ENCODE peak calls at places on chromosomes 1 and 21, in five cellular contexts. One of them, this sample, is unnamed.

GRCh38 chr1:78483903-78484302 is 6.9 kb upstream of the PTGFR start:
- DNase-seq in lower lobe of right lung: no peak
- DNase-seq in AG04450: no peak
- DNase-seq in endothelial cell: no peak
- DNase-seq in NCI-H1436: no peak
- DNase-seq in this sample: no peak

GRCh38 chr1:2540816-2541492 is 10.9 kb upstream of the HES5 start:
- DNase-seq in lower lobe of right lung: no peak
- DNase-seq in AG04450: no peak
- DNase-seq in endothelial cell: no peak
- DNase-seq in NCI-H1436: no peak
- DNase-seq in this sample: no peak

GRCh38 chr1:100440075-100440809 is 87.9 kb downstream of the CDC14A start:
- DNase-seq in lower lobe of right lung: no peak
- DNase-seq in AG04450: no peak
- DNase-seq in endothelial cell: no peak
- DNase-seq in NCI-H1436: no peak
- DNase-seq in this sample: no peak

GRCh38 chr1:222521299-222522104 is 26.4 kb downstream of the HHIPL2 start:
- DNase-seq in lower lobe of right lung: no peak
- DNase-seq in AG04450: no peak
- DNase-seq in endothelial cell: no peak
- DNase-seq in NCI-H1436: no peak
- DNase-seq in this sample: no peak

GRCh38 chr1:200880212-200880611 is 7.4 kb downstream of the GPR25 start:
- DNase-seq in lower lobe of right lung: no peak
- DNase-seq in AG04450: no peak
- DNase-seq in endothelial cell: no peak
- DNase-seq in NCI-H1436: no peak
- DNase-seq in this sample: no peak

GRCh38 chr1:231192620-231193163 is 30.8 kb downstream of the TRIM67 start:
- DNase-seq in lower lobe of right lung: peak; percentile 67
- DNase-seq in AG04450: no peak
- DNase-seq in endothelial cell: no peak
- DNase-seq in NCI-H1436: no peak
- DNase-seq in this sample: peak; percentile 70

GRCh38 chr1:183764981-183765380 is 39.9 kb upstream of the RGL1 start:
- DNase-seq in lower lobe of right lung: no peak
- DNase-seq in AG04450: no peak
- DNase-seq in endothelial cell: no peak
- DNase-seq in NCI-H1436: no peak
- DNase-seq in this sample: no peak

GRCh38 chr1:184186167-184186566 is 134.6 kb downstream of the TSEN15 start:
- DNase-seq in lower lobe of right lung: no peak
- DNase-seq in AG04450: no peak
- DNase-seq in endothelial cell: no peak
- DNase-seq in NCI-H1436: no peak
- DNase-seq in this sample: no peak

GRCh38 chr1:78126506-78126905 is 80.7 kb downstream of the GIPC2 start:
- DNase-seq in lower lobe of right lung: no peak
- DNase-seq in AG04450: no peak
- DNase-seq in endothelial cell: no peak
- DNase-seq in NCI-H1436: no peak
- DNase-seq in this sample: no peak

GRCh38 chr1:17920881-17921635 is 165.9 kb downstream of the ACTL8 start:
- DNase-seq in lower lobe of right lung: no peak
- DNase-seq in AG04450: no peak
- DNase-seq in endothelial cell: no peak
- DNase-seq in NCI-H1436: no peak
- DNase-seq in this sample: no peak

GRCh38 chr1:156153362-156153761 is at the start of gene SEMA4A:
- DNase-seq in lower lobe of right lung: peak; percentile 74
- DNase-seq in AG04450: no peak
- DNase-seq in endothelial cell: no peak
- DNase-seq in NCI-H1436: no peak
- DNase-seq in this sample: no peak

GRCh38 chr1:215357901-215358300 is 209.2 kb upstream of the KCTD3 start:
- DNase-seq in lower lobe of right lung: no peak
- DNase-seq in AG04450: no peak
- DNase-seq in endothelial cell: no peak
- DNase-seq in NCI-H1436: no peak
- DNase-seq in this sample: no peak

GRCh38 chr1:93919780-93920179 is 10.6 kb upstream of the GCLM start:
- DNase-seq in lower lobe of right lung: no peak
- DNase-seq in AG04450: no peak
- DNase-seq in endothelial cell: no peak
- DNase-seq in NCI-H1436: no peak
- DNase-seq in this sample: peak; percentile 8

GRCh38 chr1:228496084-228496483 is 8.9 kb downstream of the RNF187 start:
- DNase-seq in lower lobe of right lung: no peak
- DNase-seq in AG04450: no peak
- DNase-seq in endothelial cell: no peak
- DNase-seq in NCI-H1436: no peak
- DNase-seq in this sample: no peak

GRCh38 chr1:182698977-182699672 is 14.7 kb upstream of the RGS8 start:
- DNase-seq in lower lobe of right lung: no peak
- DNase-seq in AG04450: no peak
- DNase-seq in endothelial cell: no peak
- DNase-seq in NCI-H1436: no peak
- DNase-seq in this sample: no peak

GRCh38 chr1:24986372-24986979 is 56.4 kb upstream of the RUNX3 start:
- DNase-seq in lower lobe of right lung: no peak
- DNase-seq in AG04450: no peak
- DNase-seq in endothelial cell: no peak
- DNase-seq in NCI-H1436: no peak
- DNase-seq in this sample: no peak

GRCh38 chr1:167678422-167678821 is 43.4 kb upstream of the MPZL1 start:
- DNase-seq in lower lobe of right lung: no peak
- DNase-seq in AG04450: no peak
- DNase-seq in endothelial cell: no peak
- DNase-seq in NCI-H1436: no peak
- DNase-seq in this sample: no peak

GRCh38 chr1:201307239-201307638 is 23.9 kb downstream of the PKP1 start:
- DNase-seq in lower lobe of right lung: no peak
- DNase-seq in AG04450: no peak
- DNase-seq in endothelial cell: no peak
- DNase-seq in NCI-H1436: no peak
- DNase-seq in this sample: no peak

GRCh38 chr1:244340396-244340795 is 111.3 kb downstream of the ADSS2 start:
- DNase-seq in lower lobe of right lung: no peak
- DNase-seq in AG04450: no peak
- DNase-seq in endothelial cell: no peak
- DNase-seq in NCI-H1436: no peak
- DNase-seq in this sample: no peak

GRCh38 chr1:66247415-66248208 is 286.3 kb upstream of the SGIP1 start:
- DNase-seq in lower lobe of right lung: no peak
- DNase-seq in AG04450: no peak
- DNase-seq in endothelial cell: no peak
- DNase-seq in NCI-H1436: no peak
- DNase-seq in this sample: no peak

GRCh38 chr1:189616893-189617292 is 860.8 kb downstream of the BRINP3 start:
- DNase-seq in lower lobe of right lung: no peak
- DNase-seq in AG04450: no peak
- DNase-seq in endothelial cell: no peak
- DNase-seq in NCI-H1436: no peak
- DNase-seq in this sample: no peak

GRCh38 chr1:211332036-211332616 is 5.5 kb downstream of the TRAF5 start:
- DNase-seq in lower lobe of right lung: no peak
- DNase-seq in AG04450: no peak
- DNase-seq in endothelial cell: no peak
- DNase-seq in NCI-H1436: no peak
- DNase-seq in this sample: no peak

GRCh38 chr1:27070390-27071048 is 57.9 kb upstream of the TENT5B start:
- DNase-seq in lower lobe of right lung: no peak
- DNase-seq in AG04450: no peak
- DNase-seq in endothelial cell: no peak
- DNase-seq in NCI-H1436: peak; percentile 70
- DNase-seq in this sample: no peak

GRCh38 chr1:76285578-76286135 is 211.1 kb downstream of the ST6GALNAC3 start:
- DNase-seq in lower lobe of right lung: no peak
- DNase-seq in AG04450: no peak
- DNase-seq in endothelial cell: no peak
- DNase-seq in NCI-H1436: no peak
- DNase-seq in this sample: no peak

GRCh38 chr21:38506606-38507331 is 8.5 kb upstream of the ERG start:
- DNase-seq in lower lobe of right lung: no peak
- DNase-seq in AG04450: no peak
- DNase-seq in endothelial cell: no peak
- DNase-seq in NCI-H1436: no peak
- DNase-seq in this sample: no peak

GRCh38 chr1:24216254-24216653 is 29.2 kb upstream of the IFNLR1 start:
- DNase-seq in lower lobe of right lung: peak; percentile 59
- DNase-seq in AG04450: no peak
- DNase-seq in endothelial cell: no peak
- DNase-seq in NCI-H1436: peak; percentile 36
- DNase-seq in this sample: peak; percentile 57

GRCh38 chr1:99749948-99750347 is 16.5 kb downstream of the FRRS1 start:
- DNase-seq in lower lobe of right lung: no peak
- DNase-seq in AG04450: no peak
- DNase-seq in endothelial cell: no peak
- DNase-seq in NCI-H1436: no peak
- DNase-seq in this sample: no peak

GRCh38 chr1:98323906-98324358 is 337.6 kb upstream of the SNX7 start:
- DNase-seq in lower lobe of right lung: no peak
- DNase-seq in AG04450: peak; percentile 84
- DNase-seq in endothelial cell: peak; percentile 23
- DNase-seq in NCI-H1436: no peak
- DNase-seq in this sample: no peak

GRCh38 chr1:6274622-6275139 is 13.8 kb upstream of the GPR153 start:
- DNase-seq in lower lobe of right lung: no peak
- DNase-seq in AG04450: no peak
- DNase-seq in endothelial cell: no peak
- DNase-seq in NCI-H1436: no peak
- DNase-seq in this sample: no peak

GRCh38 chr1:150981177-150981804 is 801 bp upstream of the ANXA9 start:
- DNase-seq in lower lobe of right lung: peak; percentile 69
- DNase-seq in AG04450: no peak
- DNase-seq in endothelial cell: peak; percentile 55
- DNase-seq in NCI-H1436: peak; percentile 72
- DNase-seq in this sample: peak; percentile 93

GRCh38 chr1:111754964-111755320 is 759 bp upstream of the DDX20 start:
- DNase-seq in lower lobe of right lung: no peak
- DNase-seq in AG04450: no peak
- DNase-seq in endothelial cell: peak; percentile 60
- DNase-seq in NCI-H1436: peak; percentile 85
- DNase-seq in this sample: peak; percentile 44

GRCh38 chr1:29650476-29650875 is 414.2 kb downstream of the PTPRU start:
- DNase-seq in lower lobe of right lung: no peak
- DNase-seq in AG04450: no peak
- DNase-seq in endothelial cell: no peak
- DNase-seq in NCI-H1436: no peak
- DNase-seq in this sample: no peak

GRCh38 chr1:208280184-208280583 is 36.0 kb upstream of the PLXNA2 start:
- DNase-seq in lower lobe of right lung: no peak
- DNase-seq in AG04450: no peak
- DNase-seq in endothelial cell: no peak
- DNase-seq in NCI-H1436: no peak
- DNase-seq in this sample: no peak

GRCh38 chr1:225880210-225880584 is 2.0 kb downstream of the TMEM63A start:
- DNase-seq in lower lobe of right lung: peak; percentile 43
- DNase-seq in AG04450: no peak
- DNase-seq in endothelial cell: no peak
- DNase-seq in NCI-H1436: no peak
- DNase-seq in this sample: no peak

GRCh38 chr1:180026556-180026955 is 71.9 kb downstream of the CEP350 start:
- DNase-seq in lower lobe of right lung: no peak
- DNase-seq in AG04450: no peak
- DNase-seq in endothelial cell: no peak
- DNase-seq in NCI-H1436: no peak
- DNase-seq in this sample: no peak

GRCh38 chr1:59680044-59680443 is 134.7 kb upstream of the HOOK1 start:
- DNase-seq in lower lobe of right lung: no peak
- DNase-seq in AG04450: no peak
- DNase-seq in endothelial cell: no peak
- DNase-seq in NCI-H1436: no peak
- DNase-seq in this sample: no peak